ENCODE peak calls at places on chromosomes 5 and 9, in five cellular contexts. V is CD8-positive, alpha-beta T cell; R is esophagus squamous epithelium; N is hepatocyte; C is brain microvascular endothelial cell. E is an unnamed sample.

GRCh38 chr5:53557386-53557785 is 3.1 kb upstream of the NDUFS4 start:
- DNase-seq in V (no peak), R (no peak), N (no peak), C (peak), E (no peak)

GRCh38 chr5:116600876-116601275 is 26.3 kb upstream of the SEMA6A start:
- DNase-seq in V (no peak), R (no peak), N (no peak), C (peak), E (no peak)

GRCh38 chr5:157511656-157512644 is 51.9 kb downstream of the NIPAL4 start:
- DNase-seq in V (no peak), R (peak), N (peak), C (peak), E (peak)

GRCh38 chr5:53645078-53645477 is 84.6 kb downstream of the NDUFS4 start:
- DNase-seq in V (no peak), R (no peak), N (no peak), C (no peak), E (no peak)

GRCh38 chr9:124332756-124333155 is 75.0 kb downstream of the NEK6 start:
- DNase-seq in V (no peak), R (no peak), N (no peak), C (no peak), E (no peak)

GRCh38 chr5:96597441-96598020 is 64.6 kb upstream of the CAST start:
- DNase-seq in V (no peak), R (no peak), N (no peak), C (peak), E (peak)

GRCh38 chr5:128537306-128537998 is 593 bp downstream of the FBN2 start:
- DNase-seq in V (no peak), R (no peak), N (peak), C (peak), E (peak)

GRCh38 chr5:71651554-71651953 is 64.4 kb downstream of the MCCC2 start:
- DNase-seq in V (no peak), R (no peak), N (no peak), C (no peak), E (no peak)

GRCh38 chr9:110143969-110144545 is 63.9 kb downstream of the C9orf152 start:
- DNase-seq in V (no peak), R (no peak), N (no peak), C (no peak), E (no peak)

DNA sequence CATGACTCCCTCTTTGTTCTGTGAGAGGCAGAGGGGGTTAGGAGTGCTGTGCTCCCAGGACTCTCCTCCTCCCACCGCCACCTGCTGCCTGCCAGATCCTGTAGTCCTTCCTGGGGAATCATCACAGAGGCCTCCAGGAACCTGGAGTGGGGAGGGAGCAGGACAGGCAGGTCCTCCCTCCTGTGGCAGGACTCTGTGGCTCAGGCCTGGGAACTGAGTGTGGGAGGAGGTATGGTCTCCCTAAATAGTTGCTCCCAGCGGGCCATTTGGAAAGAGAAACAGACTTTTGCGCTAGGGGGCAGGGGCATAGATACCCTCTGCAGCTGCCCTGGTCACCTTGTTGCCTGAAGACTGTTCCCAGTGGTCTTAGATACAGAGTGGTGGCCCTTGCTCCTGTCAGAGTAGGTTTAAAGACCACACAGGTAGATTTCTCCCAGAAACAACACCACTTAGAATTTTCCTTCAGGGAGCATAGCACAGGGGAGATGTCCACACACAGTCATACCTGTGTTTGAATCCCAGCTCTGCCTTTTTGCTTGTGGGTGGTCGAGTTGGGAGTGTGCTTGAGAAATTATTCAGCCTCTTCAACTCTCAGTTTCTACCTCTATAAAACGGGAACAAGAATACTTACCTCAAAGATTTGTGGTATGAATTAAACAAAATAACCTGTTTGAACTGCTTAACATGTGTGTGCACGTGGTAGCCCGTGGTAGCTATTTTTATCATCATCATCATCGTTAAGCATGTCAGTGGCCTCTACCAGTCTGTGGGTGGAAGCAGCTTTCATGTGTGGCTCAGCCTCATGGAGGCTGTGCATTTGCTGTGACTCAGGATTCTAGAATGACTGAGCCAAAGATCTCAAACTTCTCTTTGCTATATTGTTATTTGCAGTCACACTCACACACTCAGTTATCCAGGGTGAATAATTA is 55.8 kb downstream of the SLC22A5 start:
- DNase-seq in V (peak), R (no peak), N (peak), C (peak), E (peak)
- H3K27ac ChIP-seq in V (peak), R (peak), N (peak), C (peak), E (peak)

DNA sequence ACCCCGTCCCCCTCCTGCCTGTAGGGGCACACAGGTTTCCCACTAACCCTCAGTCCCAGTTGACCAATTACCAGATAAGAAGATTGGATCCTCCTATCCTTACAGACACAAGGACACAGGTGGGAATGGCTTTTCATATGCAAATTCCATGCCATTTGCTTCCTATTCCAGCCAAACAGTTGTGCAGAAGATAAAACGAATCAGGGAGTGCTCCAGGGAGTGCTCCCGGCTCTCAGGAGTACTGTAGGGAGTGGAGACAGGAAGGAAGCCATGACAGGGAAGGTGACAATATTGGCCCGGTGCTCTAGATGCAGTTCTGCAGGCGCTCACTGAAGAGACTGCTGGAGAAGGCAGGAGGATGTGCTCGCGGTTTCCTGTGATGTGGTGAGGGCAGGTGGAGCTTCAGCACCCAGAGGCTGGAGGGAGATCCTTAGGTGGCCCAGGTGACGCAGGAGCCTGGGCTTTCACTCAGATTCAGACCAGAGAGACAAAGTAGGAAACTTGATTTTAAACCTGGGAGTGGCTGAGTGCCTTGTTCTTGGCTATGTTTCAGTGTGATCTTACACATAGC is 260.0 kb downstream of the AUH start:
- DNase-seq in V (peak), R (no peak), N (no peak), C (no peak), E (no peak)
- H3K27ac ChIP-seq in V (no peak), R (no peak), N (no peak), C (no peak), E (no peak)

GRCh38 chr9:114371986-114372917 is 15.5 kb downstream of the AKNA start:
- DNase-seq in V (peak), R (no peak), N (no peak), C (no peak), E (peak)
- H3K27ac ChIP-seq in V (peak), R (peak), N (no peak), C (no peak), E (peak)

GRCh38 chr5:2201832-2202231 is 319.1 kb upstream of the IRX4 start:
- DNase-seq in V (no peak), R (no peak), N (no peak), C (no peak), E (no peak)
- H3K27ac ChIP-seq in V (no peak), R (no peak), N (no peak), C (no peak), E (no peak)

GRCh38 chr9:96487949-96488348 is 38.0 kb downstream of the HABP4 start:
- DNase-seq in V (no peak), R (no peak), N (no peak), C (peak), E (no peak)
- H3K27ac ChIP-seq in V (no peak), R (no peak), N (peak), C (peak), E (no peak)

DNA sequence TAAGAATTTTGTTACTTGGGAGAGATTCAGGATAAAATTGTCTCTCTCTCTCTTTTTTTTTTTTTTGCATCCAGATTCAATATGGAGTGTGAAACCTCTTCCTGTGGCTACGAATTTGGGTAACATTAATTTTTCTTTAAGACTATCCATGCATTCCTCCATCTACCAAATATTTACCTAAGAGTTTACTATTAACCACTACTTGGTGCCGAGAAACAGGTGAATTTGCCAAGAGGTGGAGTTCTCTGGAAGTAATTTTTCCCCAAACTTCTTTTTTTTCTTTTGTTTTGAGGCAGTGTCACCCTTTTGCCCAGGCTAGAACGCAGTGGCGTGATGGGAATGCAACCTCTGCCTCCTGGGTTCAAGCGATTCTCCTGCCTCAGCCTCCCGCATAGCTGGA is 206.3 kb upstream of the VLDLR start:
- DNase-seq in V (no peak), R (no peak), N (no peak), C (no peak), E (no peak)
- H3K27ac ChIP-seq in V (no peak), R (no peak), N (no peak), C (no peak), E (no peak)

DNA sequence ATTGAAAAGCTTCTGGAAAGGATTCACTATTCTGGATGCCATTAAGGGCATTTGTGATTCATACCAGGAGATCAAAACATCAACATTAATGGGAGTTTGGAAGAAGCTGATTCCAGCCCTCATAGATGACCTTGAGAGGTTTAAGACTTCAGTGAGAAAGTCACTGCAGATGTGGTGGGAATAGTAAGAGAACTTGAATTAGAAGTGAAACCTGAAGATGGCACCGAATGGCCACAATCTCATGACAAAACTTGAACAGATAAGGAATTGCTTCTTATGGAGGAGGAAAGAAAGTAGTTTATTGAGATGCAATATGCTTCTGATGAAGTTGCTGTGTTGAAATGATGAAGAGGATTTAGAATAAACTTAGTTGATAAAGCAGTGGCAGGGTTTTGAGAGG is 254.6 kb upstream of the SLC24A2 start:
- DNase-seq in V (no peak), R (no peak), N (no peak), C (no peak), E (no peak)
- H3K27ac ChIP-seq in V (peak), R (no peak), N (no peak), C (no peak), E (no peak)

E was measured in RWPE1.